ENCODE peak calls at places on chromosomes 4 and X, in five cellular contexts. One of them, this sample, is unnamed.

GRCh38 chr4:3393171-3393570 is 48.6 kb upstream of the HGFAC start:
- DNase-seq in astrocyte of the spinal cord: no peak
- DNase-seq in upper lobe of left lung: peak; percentile 46
- DNase-seq in CD4-positive, alpha-beta T cell: no peak
- DNase-seq in hepatocyte: no peak
- DNase-seq in this sample: no peak

GRCh38 chr4:123889376-123889945 is 492.9 kb downstream of the SPRY1 start:
- DNase-seq in astrocyte of the spinal cord: peak; percentile 22
- DNase-seq in CD4-positive, alpha-beta T cell: no peak
- DNase-seq in upper lobe of left lung: no peak
- DNase-seq in hepatocyte: no peak
- DNase-seq in this sample: no peak

GRCh38 chrX:85052207-85052606 is 48.5 kb downstream of the APOOL start:
- DNase-seq in hepatocyte: no peak
- DNase-seq in astrocyte of the spinal cord: no peak
- DNase-seq in CD4-positive, alpha-beta T cell: no peak
- DNase-seq in upper lobe of left lung: no peak
- DNase-seq in this sample: no peak

GRCh38 chr4:147138171-147138570 is 192.5 kb upstream of the TTC29 start:
- DNase-seq in astrocyte of the spinal cord: peak; percentile 31
- DNase-seq in CD4-positive, alpha-beta T cell: no peak
- DNase-seq in hepatocyte: no peak
- DNase-seq in upper lobe of left lung: no peak
- DNase-seq in this sample: no peak

GRCh38 chrX:136255543-136255942 is 4.3 kb upstream of the MAP7D3 start:
- DNase-seq in CD4-positive, alpha-beta T cell: no peak
- DNase-seq in hepatocyte: no peak
- DNase-seq in astrocyte of the spinal cord: no peak
- DNase-seq in upper lobe of left lung: no peak
- DNase-seq in this sample: no peak

GRCh38 chr4:7894677-7895181 is 44.9 kb downstream of the AFAP1 start:
- DNase-seq in hepatocyte: no peak
- DNase-seq in CD4-positive, alpha-beta T cell: no peak
- DNase-seq in astrocyte of the spinal cord: no peak
- DNase-seq in upper lobe of left lung: no peak
- DNase-seq in this sample: no peak

GRCh38 chr4:73847507-73848182 is 5.5 kb upstream of the PF4V1 start:
- DNase-seq in astrocyte of the spinal cord: no peak
- DNase-seq in hepatocyte: no peak
- DNase-seq in upper lobe of left lung: no peak
- DNase-seq in CD4-positive, alpha-beta T cell: no peak
- DNase-seq in this sample: no peak

GRCh38 chr4:93776386-93777080 is 52.0 kb upstream of the ATOH1 start:
- DNase-seq in upper lobe of left lung: no peak
- DNase-seq in hepatocyte: no peak
- DNase-seq in astrocyte of the spinal cord: peak; percentile 58
- DNase-seq in CD4-positive, alpha-beta T cell: no peak
- DNase-seq in this sample: no peak

GRCh38 chrX:116292183-116292582 is 121.6 kb downstream of the AGTR2 start:
- DNase-seq in astrocyte of the spinal cord: no peak
- DNase-seq in hepatocyte: no peak
- DNase-seq in upper lobe of left lung: no peak
- DNase-seq in CD4-positive, alpha-beta T cell: no peak
- DNase-seq in this sample: no peak

GRCh38 chr4:8181119-8181518 is 18.0 kb upstream of the SH3TC1 start:
- DNase-seq in upper lobe of left lung: no peak
- DNase-seq in astrocyte of the spinal cord: no peak
- DNase-seq in hepatocyte: no peak
- DNase-seq in CD4-positive, alpha-beta T cell: no peak
- DNase-seq in this sample: no peak

GRCh38 chr4:42488554-42488953 is 91.3 kb downstream of the SHISA3 start:
- DNase-seq in CD4-positive, alpha-beta T cell: no peak
- DNase-seq in hepatocyte: no peak
- DNase-seq in upper lobe of left lung: no peak
- DNase-seq in astrocyte of the spinal cord: no peak
- DNase-seq in this sample: no peak

GRCh38 chr4:159414305-159414704 is 311.4 kb downstream of the RAPGEF2 start:
- DNase-seq in upper lobe of left lung: no peak
- DNase-seq in astrocyte of the spinal cord: no peak
- DNase-seq in CD4-positive, alpha-beta T cell: no peak
- DNase-seq in hepatocyte: no peak
- DNase-seq in this sample: no peak

GRCh38 chrX:16730450-16730849 is 11.0 kb downstream of the SYAP1 start:
- DNase-seq in astrocyte of the spinal cord: no peak
- DNase-seq in hepatocyte: no peak
- DNase-seq in CD4-positive, alpha-beta T cell: no peak
- DNase-seq in upper lobe of left lung: no peak
- DNase-seq in this sample: no peak

GRCh38 chrX:34559325-34559724 is 97.8 kb downstream of the TMEM47 start:
- DNase-seq in upper lobe of left lung: no peak
- DNase-seq in CD4-positive, alpha-beta T cell: no peak
- DNase-seq in astrocyte of the spinal cord: peak; percentile 7
- DNase-seq in hepatocyte: peak; percentile 6
- DNase-seq in this sample: no peak

GRCh38 chrX:110795645-110796510 is at the start of gene CHRDL1:
- DNase-seq in hepatocyte: peak; percentile 31
- DNase-seq in astrocyte of the spinal cord: peak; percentile 40
- DNase-seq in upper lobe of left lung: peak; percentile 83
- DNase-seq in CD4-positive, alpha-beta T cell: no peak
- DNase-seq in this sample: no peak

GRCh38 chr4:15938182-15938581 is 358 bp downstream of the FGFBP1 start:
- DNase-seq in upper lobe of left lung: no peak
- DNase-seq in CD4-positive, alpha-beta T cell: no peak
- DNase-seq in hepatocyte: peak; percentile 87
- DNase-seq in astrocyte of the spinal cord: no peak
- DNase-seq in this sample: no peak

GRCh38 chrX:151359931-151360871 is 36.8 kb upstream of the VMA21 start:
- DNase-seq in CD4-positive, alpha-beta T cell: peak; percentile 15
- DNase-seq in upper lobe of left lung: peak; percentile 52
- DNase-seq in astrocyte of the spinal cord: no peak
- DNase-seq in hepatocyte: peak; percentile 40
- DNase-seq in this sample: no peak

GRCh38 chrX:106752101-106752678 is 25.7 kb downstream of the RNF128 start:
- DNase-seq in astrocyte of the spinal cord: peak; percentile 19
- DNase-seq in CD4-positive, alpha-beta T cell: no peak
- DNase-seq in hepatocyte: no peak
- DNase-seq in upper lobe of left lung: no peak
- DNase-seq in this sample: no peak

GRCh38 chr4:186728631-186729271 is 5.1 kb upstream of the FAT1 start:
- DNase-seq in upper lobe of left lung: no peak
- DNase-seq in CD4-positive, alpha-beta T cell: no peak
- DNase-seq in hepatocyte: no peak
- DNase-seq in astrocyte of the spinal cord: peak; percentile 43
- DNase-seq in this sample: no peak

GRCh38 chrX:115367956-115368355 is 78.4 kb downstream of the LUZP4 start:
- DNase-seq in hepatocyte: no peak
- DNase-seq in CD4-positive, alpha-beta T cell: no peak
- DNase-seq in astrocyte of the spinal cord: peak; percentile 29
- DNase-seq in upper lobe of left lung: no peak
- DNase-seq in this sample: no peak

GRCh38 chrX:41720125-41720780 is 3.7 kb upstream of the GPR82 start:
- DNase-seq in CD4-positive, alpha-beta T cell: no peak
- DNase-seq in hepatocyte: no peak
- DNase-seq in upper lobe of left lung: no peak
- DNase-seq in astrocyte of the spinal cord: no peak
- DNase-seq in this sample: no peak

GRCh38 chr4:76108467-76109181 is 34.1 kb downstream of the ART3 start:
- DNase-seq in CD4-positive, alpha-beta T cell: no peak
- DNase-seq in hepatocyte: no peak
- DNase-seq in upper lobe of left lung: no peak
- DNase-seq in astrocyte of the spinal cord: no peak
- DNase-seq in this sample: no peak

GRCh38 chr4:168634276-168634802 is 137.5 kb downstream of the PALLD start:
- DNase-seq in CD4-positive, alpha-beta T cell: no peak
- DNase-seq in astrocyte of the spinal cord: peak; percentile 99
- DNase-seq in hepatocyte: peak; percentile 72
- DNase-seq in upper lobe of left lung: no peak
- DNase-seq in this sample: peak; percentile 91

GRCh38 chrX:121114691-121115090 is 67.3 kb downstream of the GLUD2 start:
- DNase-seq in astrocyte of the spinal cord: no peak
- DNase-seq in CD4-positive, alpha-beta T cell: no peak
- DNase-seq in hepatocyte: no peak
- DNase-seq in upper lobe of left lung: no peak
- DNase-seq in this sample: no peak

GRCh38 chr4:32789026-32789608 is 2068.9 kb downstream of the PCDH7 start:
- DNase-seq in upper lobe of left lung: no peak
- DNase-seq in CD4-positive, alpha-beta T cell: no peak
- DNase-seq in hepatocyte: peak; percentile 12
- DNase-seq in astrocyte of the spinal cord: peak; percentile 69
- DNase-seq in this sample: peak; percentile 85

GRCh38 chr4:40656221-40656863 is 26.7 kb upstream of the RBM47 start:
- DNase-seq in upper lobe of left lung: no peak
- DNase-seq in astrocyte of the spinal cord: no peak
- DNase-seq in hepatocyte: no peak
- DNase-seq in CD4-positive, alpha-beta T cell: no peak
- DNase-seq in this sample: no peak

GRCh38 chr4:169348541-169348940 is 77.8 kb upstream of the SH3RF1 start:
- DNase-seq in CD4-positive, alpha-beta T cell: no peak
- DNase-seq in hepatocyte: no peak
- DNase-seq in upper lobe of left lung: no peak
- DNase-seq in astrocyte of the spinal cord: no peak
- DNase-seq in this sample: no peak

GRCh38 chr4:146033149-146033548 is 94.5 kb upstream of the ZNF827 start:
- DNase-seq in astrocyte of the spinal cord: no peak
- DNase-seq in upper lobe of left lung: no peak
- DNase-seq in CD4-positive, alpha-beta T cell: no peak
- DNase-seq in hepatocyte: peak; percentile 72
- DNase-seq in this sample: no peak

GRCh38 chr4:89379541-89380035 is 72.0 kb upstream of the GPRIN3 start:
- DNase-seq in astrocyte of the spinal cord: no peak
- DNase-seq in CD4-positive, alpha-beta T cell: no peak
- DNase-seq in hepatocyte: no peak
- DNase-seq in upper lobe of left lung: no peak
- DNase-seq in this sample: no peak

GRCh38 chrX:103918050-103918449 is 44.4 kb upstream of the TMSB15B start:
- DNase-seq in CD4-positive, alpha-beta T cell: peak; percentile 21
- DNase-seq in hepatocyte: peak; percentile 71
- DNase-seq in astrocyte of the spinal cord: peak; percentile 63
- DNase-seq in upper lobe of left lung: no peak
- DNase-seq in this sample: no peak

GRCh38 chr4:13378973-13379759 is 105.0 kb downstream of the RAB28 start:
- DNase-seq in astrocyte of the spinal cord: no peak
- DNase-seq in upper lobe of left lung: no peak
- DNase-seq in CD4-positive, alpha-beta T cell: no peak
- DNase-seq in hepatocyte: no peak
- DNase-seq in this sample: no peak

GRCh38 chr4:2803624-2804448 is 11.0 kb downstream of the SH3BP2 start:
- DNase-seq in hepatocyte: no peak
- DNase-seq in astrocyte of the spinal cord: no peak
- DNase-seq in CD4-positive, alpha-beta T cell: no peak
- DNase-seq in upper lobe of left lung: peak; percentile 15
- DNase-seq in this sample: no peak

GRCh38 chrX:119667111-119667928 is 25.6 kb downstream of the SEPTIN6 start:
- DNase-seq in astrocyte of the spinal cord: no peak
- DNase-seq in upper lobe of left lung: no peak
- DNase-seq in hepatocyte: no peak
- DNase-seq in CD4-positive, alpha-beta T cell: no peak
- DNase-seq in this sample: peak; percentile 86

GRCh38 chrX:119659522-119659921 is 33.4 kb downstream of the SEPTIN6 start:
- DNase-seq in CD4-positive, alpha-beta T cell: no peak
- DNase-seq in upper lobe of left lung: no peak
- DNase-seq in astrocyte of the spinal cord: no peak
- DNase-seq in hepatocyte: no peak
- DNase-seq in this sample: no peak

DNA sequence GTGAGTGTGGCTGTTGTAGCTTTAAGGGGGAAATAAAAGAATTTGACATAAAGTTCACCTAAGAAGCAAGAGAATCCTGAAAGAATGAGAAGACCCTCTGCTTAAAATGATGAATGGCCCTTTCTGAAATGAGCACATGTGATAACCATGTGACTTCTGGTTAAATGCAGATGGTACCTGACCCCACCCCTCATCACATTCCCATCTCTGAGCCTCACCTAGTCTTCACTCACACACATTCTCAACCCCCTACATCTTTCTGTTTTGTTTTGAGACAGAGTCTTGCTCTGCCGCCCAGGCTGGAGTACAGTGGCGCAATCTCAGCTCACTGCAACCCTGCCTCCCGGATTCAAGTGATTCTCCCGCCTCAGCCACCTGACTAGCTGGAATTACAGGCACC is 31.5 kb downstream of the SEPTIN6 start:
- DNase-seq in astrocyte of the spinal cord: no peak
- DNase-seq in upper lobe of left lung: no peak
- DNase-seq in hepatocyte: no peak
- DNase-seq in CD4-positive, alpha-beta T cell: no peak
- DNase-seq in this sample: no peak
- TF ChIP-seq CTCF in astrocyte of the spinal cord: no peak
- TF ChIP-seq CTCF in upper lobe of left lung: no peak
- TF ChIP-seq CTCF in hepatocyte: no peak
- TF ChIP-seq CTCF in CD4-positive, alpha-beta T cell: no peak
- TF ChIP-seq CTCF in this sample: no peak

DNA sequence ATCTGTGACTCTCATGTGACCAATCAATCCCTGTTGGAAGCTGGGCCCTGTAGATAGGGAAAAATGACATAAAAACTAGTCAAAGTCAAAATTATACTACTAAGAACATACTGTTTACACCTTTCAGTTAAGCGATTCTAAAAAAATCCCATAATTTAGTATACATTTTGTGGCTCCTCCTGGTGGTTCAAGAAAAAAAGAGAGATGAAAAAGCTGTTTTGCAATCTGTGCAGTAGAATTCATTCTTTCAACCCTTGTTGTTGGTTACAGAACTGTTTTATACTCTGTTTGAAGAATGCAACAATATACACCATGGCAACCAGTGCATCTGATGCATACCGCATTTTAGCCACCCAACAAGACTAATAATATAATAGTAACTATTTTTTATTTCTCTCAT is 66.8 kb upstream of the ANK2 start:
- DNase-seq in upper lobe of left lung: no peak
- DNase-seq in hepatocyte: no peak
- DNase-seq in CD4-positive, alpha-beta T cell: no peak
- DNase-seq in astrocyte of the spinal cord: no peak
- DNase-seq in this sample: no peak
- TF ChIP-seq CTCF in upper lobe of left lung: no peak
- TF ChIP-seq CTCF in hepatocyte: no peak
- TF ChIP-seq CTCF in CD4-positive, alpha-beta T cell: no peak
- TF ChIP-seq CTCF in astrocyte of the spinal cord: no peak
- TF ChIP-seq CTCF in this sample: peak; percentile 7

DNA sequence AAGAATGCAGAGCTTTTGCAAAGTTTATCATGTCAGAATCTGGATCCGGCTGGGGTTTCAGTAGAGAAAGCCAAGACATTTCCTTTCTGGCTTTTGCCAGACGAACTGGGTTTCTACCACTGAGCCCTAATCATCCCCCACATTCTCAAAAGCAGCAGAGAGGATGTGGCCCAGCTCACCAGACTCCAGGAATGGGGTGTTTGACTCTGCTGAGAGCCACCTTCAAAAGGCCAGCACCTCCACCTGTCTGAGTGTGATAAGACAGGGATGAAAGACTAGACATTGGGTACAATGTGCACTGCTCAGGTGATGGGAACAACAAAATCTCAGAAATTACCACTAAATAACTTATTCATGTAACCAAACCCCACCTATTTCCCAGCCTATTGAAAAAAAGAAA is 25.7 kb upstream of the CCKAR start:
- DNase-seq in CD4-positive, alpha-beta T cell: no peak
- DNase-seq in astrocyte of the spinal cord: no peak
- DNase-seq in upper lobe of left lung: no peak
- DNase-seq in hepatocyte: no peak
- DNase-seq in this sample: peak; percentile 7
- TF ChIP-seq CTCF in CD4-positive, alpha-beta T cell: no peak
- TF ChIP-seq CTCF in astrocyte of the spinal cord: no peak
- TF ChIP-seq CTCF in upper lobe of left lung: no peak
- TF ChIP-seq CTCF in hepatocyte: no peak
- TF ChIP-seq CTCF in this sample: no peak

GRCh38 chr4:36722986-36723385 is 441.6 kb downstream of the DTHD1 start:
- DNase-seq in hepatocyte: no peak
- DNase-seq in CD4-positive, alpha-beta T cell: no peak
- DNase-seq in upper lobe of left lung: no peak
- DNase-seq in astrocyte of the spinal cord: no peak
- DNase-seq in this sample: no peak
- TF ChIP-seq CTCF in hepatocyte: peak; percentile 29
- TF ChIP-seq CTCF in CD4-positive, alpha-beta T cell: no peak
- TF ChIP-seq CTCF in upper lobe of left lung: no peak
- TF ChIP-seq CTCF in astrocyte of the spinal cord: no peak
- TF ChIP-seq CTCF in this sample: no peak